ENCODE peak calls at places on chromosome 22, in ten cellular contexts. One of them, this sample, is unnamed.

GRCh38 chr22:45429921-45430775 is 16.7 kb downstream of the RIBC2 start:
- DNase-seq in thoracic aorta: no peak
- DNase-seq in substantia nigra: no peak
- DNase-seq in fibroblast of lung: no peak
- DNase-seq in IMR-90: no peak
- DNase-seq in CD8-positive, alpha-beta T cell: no peak
- DNase-seq in adrenal gland: no peak
- DNase-seq in stomach: no peak
- DNase-seq in pancreas: no peak
- DNase-seq in heart left ventricle: no peak
- DNase-seq in this sample: no peak

GRCh38 chr22:27996529-27996925 is 77.5 kb upstream of the PITPNB start:
- DNase-seq in thoracic aorta: no peak
- DNase-seq in substantia nigra: no peak
- DNase-seq in fibroblast of lung: no peak
- DNase-seq in IMR-90: no peak
- DNase-seq in CD8-positive, alpha-beta T cell: no peak
- DNase-seq in adrenal gland: no peak
- DNase-seq in stomach: no peak
- DNase-seq in pancreas: no peak
- DNase-seq in heart left ventricle: no peak
- DNase-seq in this sample: no peak

GRCh38 chr22:38868886-38869381 is 3.1 kb downstream of the CBX6 start:
- DNase-seq in thoracic aorta: peak; percentile 38
- DNase-seq in substantia nigra: no peak
- DNase-seq in fibroblast of lung: peak; percentile 57
- DNase-seq in IMR-90: peak; percentile 51
- DNase-seq in CD8-positive, alpha-beta T cell: peak; percentile 88
- DNase-seq in adrenal gland: peak; percentile 81
- DNase-seq in stomach: peak; percentile 86
- DNase-seq in pancreas: peak; percentile 88
- DNase-seq in heart left ventricle: peak; percentile 89
- DNase-seq in this sample: peak; percentile 88

GRCh38 chr22:45290410-45290936 is 5.7 kb downstream of the UPK3A start:
- DNase-seq in thoracic aorta: no peak
- DNase-seq in substantia nigra: no peak
- DNase-seq in fibroblast of lung: peak; percentile 64
- DNase-seq in IMR-90: peak; percentile 83
- DNase-seq in CD8-positive, alpha-beta T cell: no peak
- DNase-seq in adrenal gland: no peak
- DNase-seq in stomach: peak; percentile 38
- DNase-seq in pancreas: no peak
- DNase-seq in heart left ventricle: peak; percentile 54
- DNase-seq in this sample: no peak

GRCh38 chr22:47168900-47169800 is 406.7 kb downstream of the TBC1D22A start:
- DNase-seq in thoracic aorta: no peak
- DNase-seq in substantia nigra: no peak
- DNase-seq in fibroblast of lung: no peak
- DNase-seq in IMR-90: peak; percentile 8
- DNase-seq in CD8-positive, alpha-beta T cell: no peak
- DNase-seq in adrenal gland: peak; percentile 9
- DNase-seq in stomach: peak; percentile 25
- DNase-seq in pancreas: no peak
- DNase-seq in heart left ventricle: peak; percentile 23
- DNase-seq in this sample: no peak

GRCh38 chr22:37185646-37186227 is 2.3 kb downstream of the C1QTNF6 start:
- DNase-seq in thoracic aorta: no peak
- DNase-seq in substantia nigra: no peak
- DNase-seq in fibroblast of lung: no peak
- DNase-seq in IMR-90: no peak
- DNase-seq in CD8-positive, alpha-beta T cell: no peak
- DNase-seq in adrenal gland: no peak
- DNase-seq in stomach: no peak
- DNase-seq in pancreas: no peak
- DNase-seq in heart left ventricle: no peak
- DNase-seq in this sample: no peak

GRCh38 chr22:25395915-25396314 is 168.6 kb upstream of the GRK3 start:
- DNase-seq in thoracic aorta: no peak
- DNase-seq in substantia nigra: no peak
- DNase-seq in fibroblast of lung: no peak
- DNase-seq in IMR-90: no peak
- DNase-seq in CD8-positive, alpha-beta T cell: no peak
- DNase-seq in adrenal gland: peak; percentile 51
- DNase-seq in stomach: no peak
- DNase-seq in pancreas: no peak
- DNase-seq in heart left ventricle: no peak
- DNase-seq in this sample: no peak

GRCh38 chr22:32950366-32950765 is 107.8 kb downstream of the SYN3 start:
- DNase-seq in thoracic aorta: no peak
- DNase-seq in substantia nigra: no peak
- DNase-seq in fibroblast of lung: no peak
- DNase-seq in IMR-90: no peak
- DNase-seq in CD8-positive, alpha-beta T cell: no peak
- DNase-seq in adrenal gland: no peak
- DNase-seq in stomach: no peak
- DNase-seq in pancreas: no peak
- DNase-seq in heart left ventricle: no peak
- DNase-seq in this sample: no peak

GRCh38 chr22:38788417-38788816 is 5.5 kb downstream of the DNAL4 start:
- DNase-seq in thoracic aorta: peak; percentile 28
- DNase-seq in substantia nigra: no peak
- DNase-seq in fibroblast of lung: peak; percentile 98
- DNase-seq in IMR-90: peak; percentile 96
- DNase-seq in CD8-positive, alpha-beta T cell: no peak
- DNase-seq in adrenal gland: peak; percentile 90
- DNase-seq in stomach: peak; percentile 32
- DNase-seq in pancreas: no peak
- DNase-seq in heart left ventricle: peak; percentile 74
- DNase-seq in this sample: peak; percentile 89

GRCh38 chr22:48938741-48939140 is 888.9 kb downstream of the BRD1 start:
- DNase-seq in thoracic aorta: no peak
- DNase-seq in substantia nigra: no peak
- DNase-seq in fibroblast of lung: no peak
- DNase-seq in IMR-90: no peak
- DNase-seq in CD8-positive, alpha-beta T cell: no peak
- DNase-seq in adrenal gland: no peak
- DNase-seq in stomach: peak; percentile 13
- DNase-seq in pancreas: no peak
- DNase-seq in heart left ventricle: no peak
- DNase-seq in this sample: peak; percentile 14

GRCh38 chr22:45984316-45984916 is 7.5 kb upstream of the WNT7B start:
- DNase-seq in thoracic aorta: no peak
- DNase-seq in substantia nigra: no peak
- DNase-seq in fibroblast of lung: no peak
- DNase-seq in IMR-90: no peak
- DNase-seq in CD8-positive, alpha-beta T cell: no peak
- DNase-seq in adrenal gland: no peak
- DNase-seq in stomach: no peak
- DNase-seq in pancreas: no peak
- DNase-seq in heart left ventricle: no peak
- DNase-seq in this sample: no peak

GRCh38 chr22:44807915-44808690 is 55.7 kb downstream of the ARHGAP8 start:
- DNase-seq in thoracic aorta: no peak
- DNase-seq in substantia nigra: no peak
- DNase-seq in fibroblast of lung: no peak
- DNase-seq in IMR-90: no peak
- DNase-seq in CD8-positive, alpha-beta T cell: no peak
- DNase-seq in adrenal gland: no peak
- DNase-seq in stomach: no peak
- DNase-seq in pancreas: no peak
- DNase-seq in heart left ventricle: peak; percentile 6
- DNase-seq in this sample: no peak

GRCh38 chr22:46062971-46063631 is 86.1 kb upstream of the WNT7B start:
- DNase-seq in thoracic aorta: no peak
- DNase-seq in substantia nigra: no peak
- DNase-seq in fibroblast of lung: no peak
- DNase-seq in IMR-90: no peak
- DNase-seq in CD8-positive, alpha-beta T cell: no peak
- DNase-seq in adrenal gland: no peak
- DNase-seq in stomach: peak; percentile 19
- DNase-seq in pancreas: peak; percentile 36
- DNase-seq in heart left ventricle: no peak
- DNase-seq in this sample: peak; percentile 15

GRCh38 chr22:34842630-34843029 is 223.3 kb upstream of the ISX start:
- DNase-seq in thoracic aorta: no peak
- DNase-seq in substantia nigra: no peak
- DNase-seq in fibroblast of lung: no peak
- DNase-seq in IMR-90: no peak
- DNase-seq in CD8-positive, alpha-beta T cell: no peak
- DNase-seq in adrenal gland: no peak
- DNase-seq in stomach: no peak
- DNase-seq in pancreas: no peak
- DNase-seq in heart left ventricle: no peak
- DNase-seq in this sample: no peak

GRCh38 chr22:32034275-32034674 is 8.8 kb upstream of the SLC5A1 start:
- DNase-seq in thoracic aorta: no peak
- DNase-seq in substantia nigra: no peak
- DNase-seq in fibroblast of lung: no peak
- DNase-seq in IMR-90: no peak
- DNase-seq in CD8-positive, alpha-beta T cell: no peak
- DNase-seq in adrenal gland: no peak
- DNase-seq in stomach: no peak
- DNase-seq in pancreas: no peak
- DNase-seq in heart left ventricle: no peak
- DNase-seq in this sample: no peak

GRCh38 chr22:29702931-29703594 is 16.7 kb upstream of the CABP7 start:
- DNase-seq in thoracic aorta: no peak
- DNase-seq in substantia nigra: peak; percentile 40
- DNase-seq in fibroblast of lung: no peak
- DNase-seq in IMR-90: no peak
- DNase-seq in CD8-positive, alpha-beta T cell: no peak
- DNase-seq in adrenal gland: no peak
- DNase-seq in stomach: no peak
- DNase-seq in pancreas: no peak
- DNase-seq in heart left ventricle: peak; percentile 39
- DNase-seq in this sample: no peak

GRCh38 chr22:29073618-29074275 is 912 bp downstream of the KREMEN1 start:
- DNase-seq in thoracic aorta: no peak
- DNase-seq in substantia nigra: no peak
- DNase-seq in fibroblast of lung: peak; percentile 17
- DNase-seq in IMR-90: no peak
- DNase-seq in CD8-positive, alpha-beta T cell: peak; percentile 12
- DNase-seq in adrenal gland: peak; percentile 71
- DNase-seq in stomach: peak; percentile 66
- DNase-seq in pancreas: peak; percentile 63
- DNase-seq in heart left ventricle: peak; percentile 70
- DNase-seq in this sample: peak; percentile 56

GRCh38 chr22:35258144-35258988 is 1.1 kb downstream of the HMGXB4 start:
- DNase-seq in thoracic aorta: no peak
- DNase-seq in substantia nigra: no peak
- DNase-seq in fibroblast of lung: peak; percentile 20
- DNase-seq in IMR-90: peak; percentile 11
- DNase-seq in CD8-positive, alpha-beta T cell: no peak
- DNase-seq in adrenal gland: no peak
- DNase-seq in stomach: no peak
- DNase-seq in pancreas: no peak
- DNase-seq in heart left ventricle: no peak
- DNase-seq in this sample: peak; percentile 37

GRCh38 chr22:32204211-32204855 is 540 bp downstream of the RFPL2 start:
- DNase-seq in thoracic aorta: no peak
- DNase-seq in substantia nigra: no peak
- DNase-seq in fibroblast of lung: no peak
- DNase-seq in IMR-90: no peak
- DNase-seq in CD8-positive, alpha-beta T cell: peak; percentile 21
- DNase-seq in adrenal gland: no peak
- DNase-seq in stomach: no peak
- DNase-seq in pancreas: no peak
- DNase-seq in heart left ventricle: no peak
- DNase-seq in this sample: no peak

GRCh38 chr22:17569971-17570511 is 6.7 kb downstream of the SLC25A18 start:
- DNase-seq in thoracic aorta: no peak
- DNase-seq in substantia nigra: peak; percentile 63
- DNase-seq in fibroblast of lung: peak; percentile 42
- DNase-seq in IMR-90: peak; percentile 4
- DNase-seq in CD8-positive, alpha-beta T cell: no peak
- DNase-seq in adrenal gland: peak; percentile 19
- DNase-seq in stomach: no peak
- DNase-seq in pancreas: no peak
- DNase-seq in heart left ventricle: no peak
- DNase-seq in this sample: peak; percentile 32
- H3K27ac ChIP-seq in thoracic aorta: no peak overlapping the region
- H3K27ac ChIP-seq in substantia nigra: peak overlapping the region; percentile 80
- H3K27ac ChIP-seq in fibroblast of lung: no peak overlapping the region
- H3K27ac ChIP-seq in IMR-90: no peak overlapping the region
- H3K27ac ChIP-seq in CD8-positive, alpha-beta T cell: no peak overlapping the region
- H3K27ac ChIP-seq in adrenal gland: peak overlapping the region; percentile 78
- H3K27ac ChIP-seq in stomach: peak overlapping the region; percentile 19
- H3K27ac ChIP-seq in pancreas: no peak overlapping the region
- H3K27ac ChIP-seq in heart left ventricle: peak overlapping the region; percentile 91
- H3K27ac ChIP-seq in this sample: peak overlapping the region; percentile 92

GRCh38 chr22:50633771-50634170 is 5.8 kb upstream of the ARSA start:
- DNase-seq in thoracic aorta: no peak
- DNase-seq in substantia nigra: no peak
- DNase-seq in fibroblast of lung: no peak
- DNase-seq in IMR-90: no peak
- DNase-seq in CD8-positive, alpha-beta T cell: no peak
- DNase-seq in adrenal gland: no peak
- DNase-seq in stomach: peak; percentile 11
- DNase-seq in pancreas: no peak
- DNase-seq in heart left ventricle: no peak
- DNase-seq in this sample: no peak
- H3K27ac ChIP-seq in thoracic aorta: no peak overlapping the region
- H3K27ac ChIP-seq in substantia nigra: no peak overlapping the region
- H3K27ac ChIP-seq in fibroblast of lung: no peak overlapping the region
- H3K27ac ChIP-seq in IMR-90: no peak overlapping the region
- H3K27ac ChIP-seq in CD8-positive, alpha-beta T cell: no peak overlapping the region
- H3K27ac ChIP-seq in adrenal gland: no peak overlapping the region
- H3K27ac ChIP-seq in stomach: no peak overlapping the region
- H3K27ac ChIP-seq in pancreas: no peak overlapping the region
- H3K27ac ChIP-seq in heart left ventricle: no peak overlapping the region
- H3K27ac ChIP-seq in this sample: no peak overlapping the region

DNA sequence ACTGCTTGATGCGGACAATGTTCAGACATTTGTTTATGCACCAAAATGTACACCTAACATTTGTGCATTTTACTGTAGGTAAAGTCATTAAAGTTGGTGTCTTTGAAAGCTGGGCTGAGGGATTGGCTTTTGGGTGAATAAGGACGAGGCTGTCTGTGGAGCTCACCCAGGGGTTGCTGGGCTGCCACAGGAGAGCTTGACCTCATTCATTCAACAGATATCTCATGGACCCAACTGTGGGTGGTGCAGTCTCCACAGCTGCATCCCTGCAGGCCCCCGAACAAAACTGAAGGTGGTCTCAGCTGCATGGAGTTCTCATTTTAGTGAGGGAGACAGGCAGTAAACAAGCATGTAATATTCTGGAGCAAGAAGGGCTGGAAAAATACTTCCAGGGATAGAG is 32.7 kb downstream of the SGSM3 start:
- DNase-seq in thoracic aorta: no peak
- DNase-seq in substantia nigra: no peak
- DNase-seq in fibroblast of lung: no peak
- DNase-seq in IMR-90: no peak
- DNase-seq in CD8-positive, alpha-beta T cell: no peak
- DNase-seq in adrenal gland: no peak
- DNase-seq in stomach: no peak
- DNase-seq in pancreas: no peak
- DNase-seq in heart left ventricle: no peak
- DNase-seq in this sample: no peak
- H3K27ac ChIP-seq in thoracic aorta: no peak overlapping the region
- H3K27ac ChIP-seq in substantia nigra: no peak overlapping the region
- H3K27ac ChIP-seq in fibroblast of lung: no peak overlapping the region
- H3K27ac ChIP-seq in IMR-90: no peak overlapping the region
- H3K27ac ChIP-seq in CD8-positive, alpha-beta T cell: no peak overlapping the region
- H3K27ac ChIP-seq in adrenal gland: no peak overlapping the region
- H3K27ac ChIP-seq in stomach: no peak overlapping the region
- H3K27ac ChIP-seq in pancreas: no peak overlapping the region
- H3K27ac ChIP-seq in heart left ventricle: no peak overlapping the region
- H3K27ac ChIP-seq in this sample: no peak overlapping the region

GRCh38 chr22:30947821-30948454 is 20.6 kb downstream of the MORC2 start:
- DNase-seq in thoracic aorta: no peak
- DNase-seq in substantia nigra: no peak
- DNase-seq in fibroblast of lung: peak; percentile 79
- DNase-seq in IMR-90: peak; percentile 70
- DNase-seq in CD8-positive, alpha-beta T cell: no peak
- DNase-seq in adrenal gland: no peak
- DNase-seq in stomach: no peak
- DNase-seq in pancreas: no peak
- DNase-seq in heart left ventricle: no peak
- DNase-seq in this sample: no peak
- H3K27ac ChIP-seq in thoracic aorta: peak overlapping the region; percentile 95
- H3K27ac ChIP-seq in substantia nigra: peak overlapping the region; percentile 55
- H3K27ac ChIP-seq in fibroblast of lung: no peak overlapping the region
- H3K27ac ChIP-seq in IMR-90: no peak overlapping the region
- H3K27ac ChIP-seq in CD8-positive, alpha-beta T cell: no peak overlapping the region
- H3K27ac ChIP-seq in adrenal gland: no peak overlapping the region
- H3K27ac ChIP-seq in stomach: no peak overlapping the region
- H3K27ac ChIP-seq in pancreas: no peak overlapping the region
- H3K27ac ChIP-seq in heart left ventricle: peak overlapping the region; percentile 76
- H3K27ac ChIP-seq in this sample: no peak overlapping the region

This sample was measured in testis.